ENCODE peak calls at places on chromosomes 11 and 22, in five cellular contexts. O is trophoblast cell, U is IMR-90, X is mesenchymal stem cell, J is H9. B is an unnamed sample.
A peak's percentile ranks its signal among the peaks of the same experiment; 100 is the strongest.

GRCh38 chr11:118060879-118061278 is 16.0 kb upstream of the TMPRSS4 start:
- DNase-seq in U (no peak), O (peak; percentile 7), J (no peak), X (no peak), B (no peak)

GRCh38 chr11:1074244-1075221 is at the start of gene MUC2:
- DNase-seq in X (no peak), J (no peak), O (no peak), U (no peak), B (no peak)

GRCh38 chr11:35391922-35392813 is 27.2 kb downstream of the SLC1A2 start:
- DNase-seq in X (peak; percentile 82), U (peak; percentile 84), O (peak; percentile 96), J (peak; percentile 87), B (peak; percentile 80)

GRCh38 chr11:31355131-31355530 is 14.4 kb downstream of the DCDC1 start:
- DNase-seq in U (peak; percentile 20), O (no peak), J (no peak), X (no peak), B (no peak)

GRCh38 chr22:24424001-24424900 is 3.1 kb upstream of the ADORA2A start:
- DNase-seq in U (no peak), O (peak; percentile 41), X (no peak), J (no peak), B (no peak)

GRCh38 chr22:20238567-20239062 is 29.5 kb downstream of the RTN4R start:
- DNase-seq in J (peak; percentile 92), U (no peak), X (peak; percentile 9), O (peak; percentile 49), B (peak; percentile 38)

GRCh38 chr11:19951558-19952083 is 208.7 kb downstream of the DBX1 start:
- DNase-seq in J (no peak), U (peak; percentile 70), X (peak; percentile 80), O (peak; percentile 93), B (peak; percentile 65)

GRCh38 chr22:33272180-33272579 is 214.0 kb upstream of the SYN3 start:
- DNase-seq in U (no peak), J (no peak), X (no peak), O (no peak), B (no peak)

GRCh38 chr22:45120931-45121330 is 42.8 kb upstream of the NUP50 start:
- DNase-seq in U (peak; percentile 54), O (no peak), J (no peak), X (peak; percentile 44), B (no peak)

GRCh38 chr11:63564785-63565350 is 1.7 kb upstream of the PLAAT2 start:
- DNase-seq in J (no peak), O (peak; percentile 59), X (no peak), U (no peak), B (no peak)

GRCh38 chr22:32823024-32823730 is 21.7 kb downstream of the TIMP3 start:
- DNase-seq in J (peak; percentile 75), X (peak; percentile 56), O (peak; percentile 80), U (peak; percentile 44), B (no peak)

GRCh38 chr22:20972014-20972797 is 5.2 kb downstream of the AIFM3 start:
- DNase-seq in J (no peak), O (peak; percentile 77), X (peak; percentile 21), U (no peak), B (no peak)

GRCh38 chr11:132028380-132029240 is 658.2 kb downstream of the NTM start:
- DNase-seq in X (peak; percentile 61), U (peak; percentile 73), O (peak; percentile 35), J (peak; percentile 56), B (peak; percentile 18)

GRCh38 chr22:41900652-41901312 is 14.1 kb downstream of the SHISA8 start:
- DNase-seq in J (no peak), X (no peak), U (no peak), O (no peak), B (no peak)

GRCh38 chr22:50141891-50142363 is 28.6 kb upstream of the PANX2 start:
- DNase-seq in J (peak; percentile 56), X (peak; percentile 44), U (peak; percentile 52), O (no peak), B (peak; percentile 29)

GRCh38 chr22:31952459-31952858 is 8.1 kb downstream of the YWHAH start:
- DNase-seq in O (no peak), X (peak; percentile 79), J (no peak), U (peak; percentile 93), B (no peak)

GRCh38 chr11:76233936-76234703 is 27.8 kb upstream of the WNT11 start:
- DNase-seq in O (peak; percentile 40), X (peak; percentile 26), J (peak; percentile 50), U (no peak), B (no peak)

GRCh38 chr11:57288771-57289579 is 35.8 kb downstream of the TNKS1BP1 start:
- DNase-seq in U (peak; percentile 96), J (no peak), O (no peak), X (peak; percentile 56), B (no peak)

GRCh38 chr11:43944761-43945311 is 2.4 kb downstream of the C11orf96 start:
- DNase-seq in O (peak; percentile 67), J (peak; percentile 81), X (peak; percentile 75), U (peak; percentile 27), B (no peak)

GRCh38 chr22:46758867-46759290 is 3.6 kb upstream of the TBC1D22A start:
- DNase-seq in O (peak; percentile 85), U (peak; percentile 63), J (peak; percentile 74), X (peak; percentile 74), B (peak; percentile 45)

GRCh38 chr11:122199661-122200060 is 83.6 kb upstream of the BLID start:
- DNase-seq in J (no peak), X (no peak), O (no peak), U (no peak), B (no peak)

GRCh38 chr11:2944953-2945756 is 15.9 kb upstream of the PHLDA2 start:
- DNase-seq in O (peak; percentile 58), J (peak; percentile 88), U (peak; percentile 90), X (peak; percentile 92), B (peak; percentile 54)

GRCh38 chr11:74017631-74018030 is 8.7 kb upstream of the UCP3 start:
- DNase-seq in O (no peak), U (no peak), X (no peak), J (no peak), B (no peak)

GRCh38 chr11:11747570-11747969 is 94.2 kb upstream of the USP47 start:
- DNase-seq in X (no peak), O (no peak), U (no peak), J (no peak), B (no peak)

GRCh38 chr11:87871071-87871470 is 304.2 kb downstream of the RAB38 start:
- DNase-seq in X (no peak), J (no peak), U (no peak), O (no peak), B (no peak)

GRCh38 chr11:77497368-77497767 is 23.5 kb upstream of the PAK1 start:
- DNase-seq in O (no peak), J (no peak), U (peak; percentile 13), X (no peak), B (no peak)

DNA sequence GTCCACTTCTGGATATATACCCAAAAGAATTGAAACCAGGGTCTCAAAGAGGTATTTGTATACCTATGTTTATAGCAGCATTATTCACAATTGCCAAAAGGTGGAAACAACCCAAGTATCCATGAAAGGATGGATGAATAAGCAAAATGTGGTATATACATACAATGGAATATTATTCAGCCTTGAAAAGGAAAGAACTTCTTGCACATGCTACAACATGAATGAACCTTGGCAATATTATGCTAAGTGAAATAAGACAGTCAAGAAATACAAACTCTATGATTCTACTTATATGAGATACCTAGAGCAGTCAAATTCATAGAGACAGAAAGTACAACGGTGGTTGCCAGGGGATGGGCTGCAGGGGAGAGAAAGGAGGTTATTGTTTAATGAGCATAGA is 21.6 kb upstream of the PAK1 start:
- DNase-seq in U (no peak), J (no peak), X (no peak), O (no peak), B (no peak)
- H3K27ac ChIP-seq in U (no peak overlapping the region), J (no peak overlapping the region), X (no peak overlapping the region), O (no peak overlapping the region), B (no peak overlapping the region)

DNA sequence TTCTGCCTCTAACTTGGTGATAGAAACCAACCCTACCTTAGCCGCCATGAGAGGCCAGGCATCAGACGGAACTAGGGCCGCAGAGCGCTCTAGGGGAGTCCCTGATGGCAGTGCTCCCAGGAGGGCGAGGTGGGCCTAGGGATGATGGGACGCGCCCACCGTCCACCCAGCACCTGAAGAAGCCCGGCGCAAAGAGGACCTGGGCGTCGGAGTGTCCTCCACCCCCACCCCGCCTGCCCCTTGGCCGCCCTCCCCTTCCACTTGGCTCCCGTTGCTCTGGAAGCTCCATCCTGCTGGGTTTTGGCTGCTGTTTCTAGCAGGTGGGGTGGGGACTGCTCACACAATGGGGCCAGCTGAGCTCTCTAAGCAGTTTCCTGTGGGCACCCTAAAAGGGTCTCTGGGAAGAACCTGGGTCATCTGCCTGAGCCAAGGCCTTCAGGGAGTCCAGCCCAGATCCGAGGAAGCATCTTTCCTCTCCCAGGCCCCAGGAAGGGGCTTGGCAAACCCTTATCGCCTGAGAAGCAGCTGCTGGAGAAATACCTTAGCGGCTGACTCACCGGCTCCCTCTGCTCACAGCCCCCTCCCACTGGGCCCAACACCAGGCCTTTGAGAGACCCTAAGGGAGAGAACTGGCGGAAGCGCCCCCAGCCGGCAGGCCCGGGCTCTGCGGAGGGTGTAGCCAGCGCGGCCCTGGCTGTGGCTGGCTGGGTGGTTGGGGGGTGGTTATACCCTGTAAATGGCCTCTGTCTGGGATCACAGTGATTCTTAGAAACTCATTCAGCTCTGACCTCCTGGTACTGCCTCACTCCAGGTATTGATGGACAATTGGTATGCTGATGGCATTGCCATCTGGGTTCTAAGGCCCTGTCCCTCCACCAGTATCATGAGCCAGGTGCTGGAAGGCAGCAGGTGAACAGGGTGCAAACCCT is 19.3 kb downstream of the CREB3L1 start:
- DNase-seq in O (peak; percentile 69), X (peak; percentile 96), J (peak; percentile 97), U (peak; percentile 98), B (peak; percentile 74)
- H2BK120ac ChIP-seq in O (peak overlapping the region; percentile 82), X (peak overlapping the region; percentile 97), J (no peak overlapping the region), U (peak overlapping the region; percentile 98), B (no peak overlapping the region)

DNA sequence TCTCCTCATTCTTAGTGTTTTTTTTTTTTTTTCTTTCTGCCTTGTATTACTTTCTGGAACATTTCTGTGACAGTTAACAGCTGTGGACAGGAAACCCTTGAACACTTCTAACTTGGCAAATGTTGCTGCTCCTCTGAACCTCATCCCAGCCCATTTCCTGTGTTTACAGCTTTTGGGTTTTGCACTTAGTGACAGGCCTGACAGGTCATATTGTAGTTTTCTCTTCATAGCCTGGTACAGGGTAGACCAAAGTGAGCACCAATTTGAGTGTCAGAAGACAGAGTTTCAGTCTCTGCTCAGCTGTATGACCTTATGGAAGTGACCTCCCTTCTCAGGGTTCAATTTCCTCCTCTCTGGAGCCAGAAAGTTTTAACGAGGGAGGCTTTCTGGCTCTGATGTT is 91.6 kb downstream of the STIM1 start:
- DNase-seq in O (no peak), X (peak; percentile 86), J (no peak), U (peak; percentile 67), B (no peak)
- H3K27ac ChIP-seq in O (no peak overlapping the region), X (no peak overlapping the region), J (no peak overlapping the region), U (peak overlapping the region; percentile 18), B (no peak overlapping the region)

GRCh38 chr11:15333407-15333806 is 218.7 kb downstream of the INSC start:
- DNase-seq in J (no peak), U (no peak), O (no peak), X (no peak), B (no peak)

GRCh38 chr11:15326535-15326934 is 211.8 kb downstream of the INSC start:
- DNase-seq in O (no peak), X (no peak), U (no peak), J (no peak), B (no peak)

DNA sequence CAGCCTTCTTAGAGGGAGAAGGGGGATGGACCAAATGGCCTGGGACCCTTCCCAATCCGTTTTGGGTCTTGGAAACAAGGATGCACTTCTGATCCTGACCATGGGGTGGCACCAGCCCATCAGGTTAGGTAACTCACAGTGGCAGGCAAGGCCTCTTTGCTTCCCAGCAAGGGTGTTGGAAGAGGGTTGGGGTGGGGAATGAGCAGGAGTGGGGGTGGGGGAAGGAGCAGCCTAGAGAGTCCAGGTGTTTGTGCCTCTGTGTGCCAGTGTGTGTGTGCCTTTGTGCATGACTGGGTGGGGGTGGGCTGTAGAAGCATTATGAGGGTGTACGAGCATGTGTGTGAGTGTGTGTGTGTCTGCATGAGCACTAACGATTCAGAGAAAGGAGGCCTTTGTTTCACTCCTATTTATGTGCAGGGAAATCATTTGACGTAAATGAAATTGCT is 213.1 kb downstream of the INSC start:
- DNase-seq in O (peak; percentile 55), U (peak; percentile 51), X (peak; percentile 68), J (peak; percentile 87), B (peak; percentile 81)
- H2BK120ac ChIP-seq in O (no peak overlapping the region), U (no peak overlapping the region), X (no peak overlapping the region), J (no peak overlapping the region), B (peak overlapping the region; percentile 2)